ENCODE peak calls at places on chromosomes 2 and 18, in seven cellular contexts. One of them, this sample, is unnamed.
A peak's percentile ranks its signal among the peaks of the same experiment; 100 is the strongest.

GRCh38 chr2:69779258-69779989 is 37.5 kb downstream of the ANXA4 start:
- DNase-seq in AG04450: no peak
- DNase-seq in PC-9: peak; percentile 27
- DNase-seq in body of pancreas: no peak
- DNase-seq in neuronal stem cell: no peak
- DNase-seq in left ventricle myocardium inferior: no peak
- DNase-seq in fibroblast of lung: peak; percentile 64
- DNase-seq in this sample: peak; percentile 87

GRCh38 chr18:32200766-32201165 is 10.9 kb downstream of the MEP1B start:
- DNase-seq in AG04450: no peak
- DNase-seq in PC-9: no peak
- DNase-seq in body of pancreas: no peak
- DNase-seq in neuronal stem cell: no peak
- DNase-seq in left ventricle myocardium inferior: no peak
- DNase-seq in fibroblast of lung: no peak
- DNase-seq in this sample: no peak

GRCh38 chr18:57791911-57792310 is 11.2 kb downstream of the ATP8B1 start:
- DNase-seq in AG04450: no peak
- DNase-seq in PC-9: no peak
- DNase-seq in body of pancreas: no peak
- DNase-seq in neuronal stem cell: no peak
- DNase-seq in left ventricle myocardium inferior: no peak
- DNase-seq in fibroblast of lung: peak; percentile 70
- DNase-seq in this sample: no peak

GRCh38 chr2:119723784-119724467 is 35.8 kb upstream of the PTPN4 start:
- DNase-seq in AG04450: no peak
- DNase-seq in PC-9: no peak
- DNase-seq in body of pancreas: no peak
- DNase-seq in neuronal stem cell: no peak
- DNase-seq in left ventricle myocardium inferior: no peak
- DNase-seq in fibroblast of lung: peak; percentile 68
- DNase-seq in this sample: no peak

GRCh38 chr2:240991378-240992263 is 6.8 kb upstream of the SNED1 start:
- DNase-seq in AG04450: peak; percentile 66
- DNase-seq in PC-9: peak; percentile 95
- DNase-seq in body of pancreas: peak; percentile 86
- DNase-seq in neuronal stem cell: no peak
- DNase-seq in left ventricle myocardium inferior: peak; percentile 86
- DNase-seq in fibroblast of lung: peak; percentile 97
- DNase-seq in this sample: no peak

GRCh38 chr2:37713258-37713700 is 41.8 kb upstream of the CDC42EP3 start:
- DNase-seq in AG04450: peak; percentile 80
- DNase-seq in PC-9: no peak
- DNase-seq in body of pancreas: no peak
- DNase-seq in neuronal stem cell: no peak
- DNase-seq in left ventricle myocardium inferior: no peak
- DNase-seq in fibroblast of lung: peak; percentile 95
- DNase-seq in this sample: no peak

GRCh38 chr2:100857915-100858314 is 38.0 kb downstream of the NPAS2 start:
- DNase-seq in AG04450: peak; percentile 62
- DNase-seq in PC-9: no peak
- DNase-seq in body of pancreas: no peak
- DNase-seq in neuronal stem cell: no peak
- DNase-seq in left ventricle myocardium inferior: no peak
- DNase-seq in fibroblast of lung: peak; percentile 65
- DNase-seq in this sample: no peak

GRCh38 chr2:241776336-241777166 is at the start of gene GAL3ST2:
- DNase-seq in AG04450: no peak
- DNase-seq in PC-9: no peak
- DNase-seq in body of pancreas: no peak
- DNase-seq in neuronal stem cell: no peak
- DNase-seq in left ventricle myocardium inferior: no peak
- DNase-seq in fibroblast of lung: no peak
- DNase-seq in this sample: no peak

GRCh38 chr18:58057291-58057965 is 13.4 kb downstream of the NEDD4L start:
- DNase-seq in AG04450: no peak
- DNase-seq in PC-9: no peak
- DNase-seq in body of pancreas: no peak
- DNase-seq in neuronal stem cell: no peak
- DNase-seq in left ventricle myocardium inferior: no peak
- DNase-seq in fibroblast of lung: peak; percentile 33
- DNase-seq in this sample: peak; percentile 30

GRCh38 chr18:77057043-77057442 is 75.5 kb downstream of the MBP start:
- DNase-seq in AG04450: no peak
- DNase-seq in PC-9: no peak
- DNase-seq in body of pancreas: no peak
- DNase-seq in neuronal stem cell: no peak
- DNase-seq in left ventricle myocardium inferior: peak; percentile 62
- DNase-seq in fibroblast of lung: no peak
- DNase-seq in this sample: no peak

GRCh38 chr18:57210101-57210661 is 63.3 kb downstream of the BOD1L2 start:
- DNase-seq in AG04450: peak; percentile 34
- DNase-seq in PC-9: peak; percentile 73
- DNase-seq in body of pancreas: peak; percentile 47
- DNase-seq in neuronal stem cell: peak; percentile 37
- DNase-seq in left ventricle myocardium inferior: peak; percentile 20
- DNase-seq in fibroblast of lung: peak; percentile 77
- DNase-seq in this sample: peak; percentile 90

GRCh38 chr2:66531156-66531555 is 96.2 kb downstream of the MEIS1 start:
- DNase-seq in AG04450: no peak
- DNase-seq in PC-9: no peak
- DNase-seq in body of pancreas: no peak
- DNase-seq in neuronal stem cell: no peak
- DNase-seq in left ventricle myocardium inferior: no peak
- DNase-seq in fibroblast of lung: peak; percentile 35
- DNase-seq in this sample: no peak

GRCh38 chr2:159290289-159290907 is 3.9 kb upstream of the WDSUB1 start:
- DNase-seq in AG04450: peak; percentile 72
- DNase-seq in PC-9: no peak
- DNase-seq in body of pancreas: peak; percentile 31
- DNase-seq in neuronal stem cell: no peak
- DNase-seq in left ventricle myocardium inferior: no peak
- DNase-seq in fibroblast of lung: peak; percentile 66
- DNase-seq in this sample: no peak

GRCh38 chr18:9653390-9653789 is 39.0 kb upstream of the PPP4R1 start:
- DNase-seq in AG04450: no peak
- DNase-seq in PC-9: peak; percentile 69
- DNase-seq in body of pancreas: peak; percentile 75
- DNase-seq in neuronal stem cell: no peak
- DNase-seq in left ventricle myocardium inferior: peak; percentile 36
- DNase-seq in fibroblast of lung: no peak
- DNase-seq in this sample: no peak

GRCh38 chr18:57813245-57813644 is 10.1 kb upstream of the ATP8B1 start:
- DNase-seq in AG04450: peak; percentile 96
- DNase-seq in PC-9: no peak
- DNase-seq in body of pancreas: no peak
- DNase-seq in neuronal stem cell: no peak
- DNase-seq in left ventricle myocardium inferior: no peak
- DNase-seq in fibroblast of lung: peak; percentile 100
- DNase-seq in this sample: no peak

GRCh38 chr18:825891-826585 is 14.0 kb upstream of the YES1 start:
- DNase-seq in AG04450: no peak
- DNase-seq in PC-9: no peak
- DNase-seq in body of pancreas: no peak
- DNase-seq in neuronal stem cell: no peak
- DNase-seq in left ventricle myocardium inferior: no peak
- DNase-seq in fibroblast of lung: no peak
- DNase-seq in this sample: no peak

GRCh38 chr18:827093-827677 is 15.1 kb upstream of the YES1 start:
- DNase-seq in AG04450: no peak
- DNase-seq in PC-9: no peak
- DNase-seq in body of pancreas: no peak
- DNase-seq in neuronal stem cell: no peak
- DNase-seq in left ventricle myocardium inferior: no peak
- DNase-seq in fibroblast of lung: no peak
- DNase-seq in this sample: no peak

GRCh38 chr18:830315-830901 is 18.4 kb upstream of the YES1 start:
- DNase-seq in AG04450: no peak
- DNase-seq in PC-9: no peak
- DNase-seq in body of pancreas: no peak
- DNase-seq in neuronal stem cell: no peak
- DNase-seq in left ventricle myocardium inferior: no peak
- DNase-seq in fibroblast of lung: peak; percentile 84
- DNase-seq in this sample: no peak

GRCh38 chr18:832085-832681 is 20.1 kb upstream of the YES1 start:
- DNase-seq in AG04450: no peak
- DNase-seq in PC-9: no peak
- DNase-seq in body of pancreas: no peak
- DNase-seq in neuronal stem cell: no peak
- DNase-seq in left ventricle myocardium inferior: peak; percentile 17
- DNase-seq in fibroblast of lung: no peak
- DNase-seq in this sample: peak; percentile 73

DNA sequence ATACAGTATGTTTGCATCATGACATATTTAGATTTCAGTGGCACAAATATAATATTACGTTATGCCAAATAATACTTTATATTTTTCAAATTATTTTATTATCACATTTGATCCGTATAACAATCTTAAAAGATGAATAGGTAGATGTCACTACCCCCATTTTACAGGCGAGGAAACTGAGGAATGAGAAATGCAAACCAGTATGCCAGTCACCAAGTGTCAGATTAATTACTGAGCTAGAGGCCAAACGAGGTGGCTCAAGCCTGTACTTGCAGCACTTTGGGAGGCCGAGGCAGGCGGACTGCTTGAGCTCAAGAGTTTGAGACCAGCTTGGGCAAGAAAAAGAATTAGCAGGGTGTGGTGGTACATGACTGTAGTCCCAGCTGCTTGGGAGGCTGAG is 17.4 kb upstream of the YES1 start:
- DNase-seq in AG04450: no peak
- DNase-seq in PC-9: no peak
- DNase-seq in body of pancreas: no peak
- DNase-seq in neuronal stem cell: no peak
- DNase-seq in left ventricle myocardium inferior: no peak
- DNase-seq in fibroblast of lung: no peak
- DNase-seq in this sample: no peak
- H3K4me3 ChIP-seq in AG04450: no peak overlapping the region
- H3K4me3 ChIP-seq in PC-9: no peak overlapping the region
- H3K4me3 ChIP-seq in body of pancreas: no peak overlapping the region
- H3K4me3 ChIP-seq in neuronal stem cell: no peak overlapping the region
- H3K4me3 ChIP-seq in left ventricle myocardium inferior: no peak overlapping the region
- H3K4me3 ChIP-seq in fibroblast of lung: no peak overlapping the region
- H3K4me3 ChIP-seq in this sample: no peak overlapping the region

GRCh38 chr2:128691526-128691925 is 372.9 kb upstream of the HS6ST1 start:
- DNase-seq in AG04450: no peak
- DNase-seq in PC-9: no peak
- DNase-seq in body of pancreas: no peak
- DNase-seq in neuronal stem cell: no peak
- DNase-seq in left ventricle myocardium inferior: no peak
- DNase-seq in fibroblast of lung: no peak
- DNase-seq in this sample: no peak

GRCh38 chr2:128693630-128694029 is 375.0 kb upstream of the HS6ST1 start:
- DNase-seq in AG04450: no peak
- DNase-seq in PC-9: no peak
- DNase-seq in body of pancreas: no peak
- DNase-seq in neuronal stem cell: no peak
- DNase-seq in left ventricle myocardium inferior: no peak
- DNase-seq in fibroblast of lung: no peak
- DNase-seq in this sample: no peak

GRCh38 chr2:128696421-128696820 is 377.8 kb upstream of the HS6ST1 start:
- DNase-seq in AG04450: no peak
- DNase-seq in PC-9: no peak
- DNase-seq in body of pancreas: no peak
- DNase-seq in neuronal stem cell: no peak
- DNase-seq in left ventricle myocardium inferior: no peak
- DNase-seq in fibroblast of lung: no peak
- DNase-seq in this sample: no peak

GRCh38 chr2:128692895-128693519 is 374.3 kb upstream of the HS6ST1 start:
- DNase-seq in AG04450: no peak
- DNase-seq in PC-9: no peak
- DNase-seq in body of pancreas: no peak
- DNase-seq in neuronal stem cell: no peak
- DNase-seq in left ventricle myocardium inferior: no peak
- DNase-seq in fibroblast of lung: no peak
- DNase-seq in this sample: no peak

DNA sequence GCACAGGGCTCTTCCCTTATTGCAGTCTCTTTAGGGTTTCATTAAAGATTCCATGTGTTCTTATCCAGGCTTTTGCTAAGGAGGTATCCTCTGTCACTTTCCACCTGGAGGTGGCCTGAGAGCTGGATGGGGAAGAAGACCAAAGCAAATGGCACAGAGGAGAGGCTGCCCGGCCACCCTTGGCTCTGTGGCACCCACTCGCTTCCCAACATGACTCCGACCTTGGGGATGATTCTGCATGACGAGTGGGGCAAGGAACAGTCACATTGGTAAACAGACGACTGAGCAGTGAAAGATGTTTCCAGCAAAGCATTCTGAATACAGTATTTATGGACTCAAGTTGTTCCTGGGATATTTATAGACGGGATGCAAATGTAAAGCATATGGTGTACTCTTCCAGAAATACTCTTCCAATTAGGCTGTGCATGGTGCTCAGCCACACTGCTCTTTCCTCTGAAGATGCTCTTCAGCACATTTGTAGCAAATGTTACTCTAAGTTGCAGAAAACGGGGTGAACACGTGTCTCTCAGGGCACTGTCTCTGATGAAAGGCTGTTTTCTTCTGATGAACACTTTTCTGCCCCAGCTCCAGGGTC is 377.1 kb upstream of the HS6ST1 start:
- DNase-seq in AG04450: no peak
- DNase-seq in PC-9: no peak
- DNase-seq in body of pancreas: no peak
- DNase-seq in neuronal stem cell: no peak
- DNase-seq in left ventricle myocardium inferior: no peak
- DNase-seq in fibroblast of lung: no peak
- DNase-seq in this sample: no peak
- H3K27ac ChIP-seq in AG04450: no peak overlapping the region
- H3K27ac ChIP-seq in PC-9: no peak overlapping the region
- H3K27ac ChIP-seq in body of pancreas: no peak overlapping the region
- H3K27ac ChIP-seq in neuronal stem cell: no peak overlapping the region
- H3K27ac ChIP-seq in left ventricle myocardium inferior: no peak overlapping the region
- H3K27ac ChIP-seq in fibroblast of lung: no peak overlapping the region
- H3K27ac ChIP-seq in this sample: no peak overlapping the region

DNA sequence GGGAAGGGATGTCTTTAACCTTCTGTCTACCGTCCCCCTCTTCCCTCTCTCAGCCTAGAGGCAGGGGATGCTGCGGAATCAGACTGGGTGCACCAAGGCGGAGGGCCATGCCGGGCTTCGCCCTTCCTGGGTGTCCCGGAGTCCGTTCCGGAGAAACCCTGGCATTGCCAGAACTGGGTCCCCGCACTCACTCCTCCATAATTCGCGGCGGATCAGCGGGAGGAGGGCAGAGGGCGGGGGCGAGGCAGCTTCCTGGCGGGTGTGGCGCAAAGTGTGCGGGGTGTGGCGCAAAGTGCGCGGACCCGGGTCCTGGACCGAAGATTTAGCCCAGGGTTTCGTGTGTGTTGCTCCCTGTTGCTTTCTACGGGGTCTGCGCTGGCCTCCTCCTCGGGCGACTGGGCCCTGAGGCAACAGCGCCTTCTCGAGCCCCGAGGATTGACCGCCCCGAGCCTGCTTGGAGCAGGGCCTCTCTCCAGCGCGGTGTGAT is 12.4 kb upstream of the SKOR2 start:
- DNase-seq in AG04450: no peak
- DNase-seq in PC-9: no peak
- DNase-seq in body of pancreas: no peak
- DNase-seq in neuronal stem cell: no peak
- DNase-seq in left ventricle myocardium inferior: no peak
- DNase-seq in fibroblast of lung: no peak
- DNase-seq in this sample: peak; percentile 29
- H3K4me3 ChIP-seq in AG04450: no peak overlapping the region
- H3K4me3 ChIP-seq in PC-9: no peak overlapping the region
- H3K4me3 ChIP-seq in body of pancreas: no peak overlapping the region
- H3K4me3 ChIP-seq in neuronal stem cell: peak overlapping the region; percentile 77
- H3K4me3 ChIP-seq in left ventricle myocardium inferior: peak overlapping the region; percentile 40
- H3K4me3 ChIP-seq in fibroblast of lung: peak overlapping the region; percentile 64
- H3K4me3 ChIP-seq in this sample: peak overlapping the region; percentile 63

GRCh38 chr2:15937882-15938802 is 2.2 kb upstream of the MYCN start:
- DNase-seq in AG04450: no peak
- DNase-seq in PC-9: no peak
- DNase-seq in body of pancreas: no peak
- DNase-seq in neuronal stem cell: no peak
- DNase-seq in left ventricle myocardium inferior: no peak
- DNase-seq in fibroblast of lung: no peak
- DNase-seq in this sample: no peak
- H3K27ac ChIP-seq in AG04450: no peak overlapping the region
- H3K27ac ChIP-seq in PC-9: no peak overlapping the region
- H3K27ac ChIP-seq in body of pancreas: no peak overlapping the region
- H3K27ac ChIP-seq in neuronal stem cell: no peak overlapping the region
- H3K27ac ChIP-seq in left ventricle myocardium inferior: no peak overlapping the region
- H3K27ac ChIP-seq in fibroblast of lung: no peak overlapping the region
- H3K27ac ChIP-seq in this sample: no peak overlapping the region

This sample was measured in WERI-Rb-1.